ENCODE peak calls at places on chromosomes 11 and 22, in five cellular contexts. J is astrocyte, L is fibroblast of lung, I is PC-9, E is PC-3. D is an unnamed sample.

GRCh38 chr11:110710520-110711381 is 1.5 kb downstream of the ARHGAP20 start:
- DNase-seq in E (no peak), J (peak; percentile 17), L (peak; percentile 43), I (no peak), D (no peak)

GRCh38 chr11:115528217-115528616 is 24.0 kb upstream of the CADM1 start:
- DNase-seq in J (no peak), L (no peak), E (no peak), I (no peak), D (no peak)

GRCh38 chr11:47714554-47715081 is 551 bp downstream of the AGBL2 start:
- DNase-seq in L (peak; percentile 10), E (no peak), J (no peak), I (no peak), D (no peak)

GRCh38 chr22:50605349-50606074 is 4.9 kb downstream of the MAPK8IP2 start:
- DNase-seq in J (no peak), I (no peak), E (no peak), L (no peak), D (no peak)

GRCh38 chr11:47244664-47245350 is 3.8 kb downstream of the ACP2 start:
- DNase-seq in E (no peak), J (no peak), L (no peak), I (no peak), D (no peak)

GRCh38 chr11:130301002-130301401 is 13.7 kb downstream of the ZBTB44 start:
- DNase-seq in I (no peak), J (no peak), L (no peak), E (no peak), D (no peak)

GRCh38 chr11:61842421-61842820 is 14.3 kb downstream of the FADS2 start:
- DNase-seq in E (no peak), J (no peak), L (no peak), I (no peak), D (no peak)

GRCh38 chr11:130383363-130384168 is 44.8 kb downstream of the ADAMTS8 start:
- DNase-seq in J (peak; percentile 100), I (peak; percentile 79), E (peak; percentile 98), L (peak; percentile 100), D (no peak)

GRCh38 chr11:13928566-13929251 is 33.8 kb upstream of the SPON1 start:
- DNase-seq in I (peak; percentile 57), J (peak; percentile 52), E (peak; percentile 63), L (peak; percentile 60), D (no peak)

GRCh38 chr22:42932857-42933782 is 76.0 kb upstream of the ARFGAP3 start:
- DNase-seq in J (peak; percentile 41), I (no peak), E (no peak), L (peak; percentile 50), D (no peak)

GRCh38 chr11:72347691-72348090 is 86.6 kb downstream of the CLPB start:
- DNase-seq in I (no peak), J (no peak), E (no peak), L (no peak), D (no peak)

GRCh38 chr11:70876685-70877084 is 375.7 kb downstream of the SHANK2 start:
- DNase-seq in J (no peak), E (no peak), L (no peak), I (no peak), D (no peak)

GRCh38 chr11:110317516-110317932 is 21.1 kb upstream of the RDX start:
- DNase-seq in I (peak; percentile 43), E (peak; percentile 51), L (peak; percentile 70), J (peak; percentile 60), D (no peak)

GRCh38 chr11:36744375-36745168 is 146.5 kb upstream of the RAG2 start:
- DNase-seq in E (peak; percentile 66), J (peak; percentile 32), L (peak; percentile 51), I (peak; percentile 39), D (peak; percentile 52)

GRCh38 chr11:19557720-19558140 is 154.9 kb upstream of the NAV2 start:
- DNase-seq in E (peak; percentile 86), I (peak; percentile 59), L (peak; percentile 47), J (peak; percentile 23), D (peak; percentile 49)

GRCh38 chr11:117016246-117016645 is 82.0 kb downstream of the SIK3 start:
- DNase-seq in J (no peak), I (no peak), E (no peak), L (no peak), D (no peak)

GRCh38 chr11:117016747-117017146 is 81.5 kb downstream of the SIK3 start:
- DNase-seq in E (no peak), L (no peak), I (no peak), J (no peak), D (no peak)

GRCh38 chr11:117020287-117020686 is 77.9 kb downstream of the SIK3 start:
- DNase-seq in L (no peak), I (no peak), E (no peak), J (no peak), D (no peak)

GRCh38 chr11:117019871-117020270 is 78.4 kb downstream of the SIK3 start:
- DNase-seq in E (no peak), L (no peak), J (no peak), I (no peak), D (no peak)

DNA sequence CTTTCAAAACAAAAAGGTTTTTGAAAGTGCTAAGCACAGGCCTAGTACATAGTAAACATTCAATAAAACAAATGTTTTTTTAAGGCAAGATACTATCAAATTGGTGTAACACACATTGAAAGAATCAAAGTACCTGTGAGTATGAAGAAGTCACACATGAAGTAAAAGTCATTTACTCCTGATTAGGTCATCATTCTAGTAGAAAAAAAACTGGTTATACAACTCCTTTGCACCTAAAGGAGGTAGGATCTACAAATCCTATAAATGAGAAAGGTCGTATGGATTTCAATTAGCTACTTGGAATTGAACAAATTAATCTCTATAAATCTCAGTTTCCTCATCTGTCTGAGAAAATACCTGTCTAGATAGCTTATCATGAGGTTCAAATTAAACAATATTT is 80.8 kb downstream of the SIK3 start:
- DNase-seq in I (peak; percentile 69), J (no peak), E (peak; percentile 77), L (no peak), D (no peak)
- TF ChIP-seq CTCF in I (no peak), J (no peak), E (no peak), L (no peak), D (no peak)

DNA sequence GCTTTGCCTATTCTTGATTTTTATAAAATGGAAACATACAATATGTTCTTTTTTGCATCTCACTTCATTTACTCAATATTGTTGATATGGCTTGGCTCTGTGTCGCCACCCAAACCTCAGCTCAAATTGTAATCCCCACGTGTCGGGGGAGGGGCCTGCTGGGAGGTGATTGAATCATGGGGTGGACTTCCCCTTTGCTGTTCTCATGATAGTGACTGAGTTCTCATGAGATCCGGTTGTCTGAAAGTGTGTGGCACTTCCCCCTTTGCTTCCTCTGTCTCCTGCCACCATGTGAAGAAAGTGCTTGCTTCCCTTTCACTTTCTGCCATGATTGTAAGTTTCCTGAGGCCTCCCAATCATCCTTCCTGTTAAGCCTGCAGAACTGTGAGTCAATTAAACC is 431.3 kb downstream of the MN1 start:
- DNase-seq in E (no peak), L (no peak), J (no peak), I (no peak), D (no peak)
- TF ChIP-seq EZH2 in E (no peak), L (no peak), J (no peak), I (no peak), D (no peak)

GRCh38 chr22:20245577-20246367 is 22.3 kb downstream of the RTN4R start:
- DNase-seq in J (no peak), E (no peak), L (no peak), I (no peak), D (no peak)
- H3K4me2 ChIP-seq in J (no peak overlapping the region), E (no peak overlapping the region), L (no peak overlapping the region), I (no peak overlapping the region), D (no peak overlapping the region)

DNA sequence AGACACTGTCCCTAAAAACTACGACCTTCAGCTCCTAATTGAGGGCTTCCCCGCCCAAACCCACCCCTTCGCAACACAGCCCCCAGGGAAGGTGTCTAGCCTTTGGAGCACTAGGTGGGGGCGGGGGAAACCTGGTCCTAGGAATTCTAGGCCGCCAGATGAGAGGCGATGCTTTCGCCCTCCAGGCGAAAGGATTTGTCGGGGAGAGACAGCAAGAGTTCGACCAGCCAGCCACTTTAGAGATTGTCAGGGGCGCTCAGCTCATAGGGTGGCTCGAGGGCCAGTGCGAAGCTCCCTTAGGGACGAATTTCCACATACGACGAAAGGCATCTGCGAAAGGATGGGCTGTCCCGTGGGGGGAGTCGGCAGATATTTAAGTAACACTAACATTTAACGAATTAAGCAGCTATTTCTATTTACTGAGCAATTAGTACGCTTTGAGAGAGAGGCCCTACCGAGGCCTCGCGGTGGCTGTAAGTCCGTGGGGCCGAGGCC is 5.3 kb downstream of the CD248 start:
- DNase-seq in I (no peak), J (no peak), E (no peak), L (no peak), D (no peak)
- TF ChIP-seq CTCF in I (no peak), J (peak; percentile 87), E (no peak), L (no peak), D (no peak)

DNA sequence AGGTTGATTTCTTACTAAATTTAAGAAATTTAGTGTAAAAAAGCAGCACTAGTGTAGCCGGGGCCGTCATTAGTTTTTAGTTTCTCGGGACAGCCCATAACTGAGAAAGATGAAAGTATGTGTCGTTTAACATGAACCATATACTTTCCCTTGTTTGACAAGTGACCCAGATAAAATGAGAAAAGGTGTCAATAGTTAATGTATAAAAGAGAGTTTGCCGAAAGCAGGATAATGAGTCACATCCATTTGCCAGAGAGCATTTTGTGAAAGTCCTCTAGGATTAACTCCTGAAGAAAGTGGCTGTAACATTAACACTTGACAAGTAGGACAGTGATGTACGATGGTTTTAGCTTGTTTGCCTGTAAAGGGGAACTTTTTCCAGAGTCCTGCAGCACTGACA is 13.5 kb downstream of the OR52K1 start:
- DNase-seq in J (no peak), I (no peak), E (no peak), L (no peak), D (no peak)
- TF ChIP-seq EZH2 in J (no peak), I (no peak), E (no peak), L (no peak), D (no peak)